ENCODE peak calls at places on chromosomes 11 and 22, in six cellular contexts. F is activated CD4-positive, alpha-beta memory T cell treated with anti-CD3 and anti-CD28 coated beads, Interleukin-2, amount 10 ng/mL, durations not matched to agents 7 days and 5 days; S is T-helper 1 cell; C is HFFc6; P is epithelial cell of esophagus; U is NCI-H1092 treated with DMSO at 0.1 percent for 48 hours. I is an unnamed sample.

GRCh38 chr11:104570088-104570701 is 328.1 kb downstream of the CASP12 start:
- DNase-seq in F (no peak), S (no peak), C (no peak), P (peak), U (no peak), I (no peak)

GRCh38 chr22:20164863-20165262 is 14.0 kb upstream of the CCDC188 start:
- DNase-seq in F (no peak), S (no peak), C (no peak), P (no peak), U (no peak), I (no peak)

GRCh38 chr11:118406599-118407166 is 5.3 kb downstream of the ATP5MG start:
- DNase-seq in F (no peak), S (no peak), C (no peak), P (no peak), U (peak), I (no peak)

GRCh38 chr11:128705124-128705920 is 11.4 kb downstream of the FLI1 start:
- DNase-seq in F (no peak), S (no peak), C (no peak), P (no peak), U (no peak), I (no peak)

GRCh38 chr22:18056802-18057474 is 20.9 kb upstream of the PEX26 start:
- DNase-seq in F (no peak), S (no peak), C (no peak), P (peak), U (no peak), I (no peak)

GRCh38 chr11:44886765-44887164 is 63.9 kb downstream of the TP53I11 start:
- DNase-seq in F (no peak), S (no peak), C (peak), P (peak), U (no peak), I (no peak)

GRCh38 chr11:111526501-111526900 is 11.9 kb downstream of the HOATZ start:
- DNase-seq in F (no peak), S (no peak), C (no peak), P (peak), U (no peak), I (no peak)

GRCh38 chr11:45266693-45267451 is 19.3 kb downstream of the SYT13 start:
- DNase-seq in F (peak), S (no peak), C (no peak), P (no peak), U (no peak), I (peak)

GRCh38 chr22:42328130-42328821 is 57.8 kb upstream of the TCF20 start:
- DNase-seq in F (no peak), S (no peak), C (no peak), P (no peak), U (no peak), I (no peak)

GRCh38 chr11:22795914-22796313 is 33.7 kb downstream of the SVIP start:
- DNase-seq in F (no peak), S (no peak), C (no peak), P (no peak), U (no peak), I (no peak)

GRCh38 chr11:3879967-3880542 is 24.6 kb downstream of the STIM1 start:
- DNase-seq in F (no peak), S (no peak), C (no peak), P (no peak), U (no peak), I (no peak)

GRCh38 chr11:57249384-57250319 is 12.6 kb upstream of the APLNR start:
- DNase-seq in F (peak), S (no peak), C (peak), P (peak), U (peak), I (peak)

GRCh38 chr11:608751-609354 is 6.9 kb downstream of the IRF7 start:
- DNase-seq in F (no peak), S (no peak), C (no peak), P (no peak), U (no peak), I (no peak)

GRCh38 chr11:45100338-45100737 is 46.1 kb upstream of the PRDM11 start:
- DNase-seq in F (peak), S (no peak), C (peak), P (peak), U (no peak), I (no peak)

GRCh38 chr11:120179071-120179672 is 31.7 kb upstream of the OAF start:
- DNase-seq in F (no peak), S (no peak), C (no peak), P (no peak), U (no peak), I (no peak)

GRCh38 chr11:10041803-10042202 is 252.2 kb downstream of the SBF2 start:
- DNase-seq in F (no peak), S (no peak), C (no peak), P (no peak), U (no peak), I (no peak)

I was measured in HuH-7.